ENCODE peak calls at places on chromosomes 16 and 17, in five cellular contexts. One of them, this sample, is unnamed.

GRCh38 chr17:66612993-66613392 is 221.9 kb upstream of the CACNG5 start:
- DNase-seq in fibroblast of pulmonary artery: no peak
- DNase-seq in NK-92 treated with Interleukin-12 subunit alpha and Interleukin-12 subunit beta, amount 100 ng/mL, for 24 hours: no peak
- DNase-seq in left ventricle myocardium inferior: no peak
- DNase-seq in activated naive CD4-positive, alpha-beta T cell: no peak
- DNase-seq in this sample: no peak

GRCh38 chr16:11232852-11233726 is 22.9 kb downstream of the SOCS1 start:
- DNase-seq in fibroblast of pulmonary artery: no peak
- DNase-seq in NK-92 treated with Interleukin-12 subunit alpha and Interleukin-12 subunit beta, amount 100 ng/mL, for 24 hours: no peak
- DNase-seq in left ventricle myocardium inferior: no peak
- DNase-seq in activated naive CD4-positive, alpha-beta T cell: peak
- DNase-seq in this sample: no peak

GRCh38 chr17:76134911-76135809 is 5.9 kb downstream of the FOXJ1 start:
- DNase-seq in fibroblast of pulmonary artery: no peak
- DNase-seq in NK-92 treated with Interleukin-12 subunit alpha and Interleukin-12 subunit beta, amount 100 ng/mL, for 24 hours: no peak
- DNase-seq in left ventricle myocardium inferior: no peak
- DNase-seq in activated naive CD4-positive, alpha-beta T cell: no peak
- DNase-seq in this sample: no peak

GRCh38 chr17:44308865-44309264 is 464 bp downstream of the RUNDC3A start:
- DNase-seq in fibroblast of pulmonary artery: no peak
- DNase-seq in NK-92 treated with Interleukin-12 subunit alpha and Interleukin-12 subunit beta, amount 100 ng/mL, for 24 hours: no peak
- DNase-seq in left ventricle myocardium inferior: no peak
- DNase-seq in activated naive CD4-positive, alpha-beta T cell: no peak
- DNase-seq in this sample: no peak

GRCh38 chr17:4087911-4088693 is 54.7 kb downstream of the ZZEF1 start:
- DNase-seq in fibroblast of pulmonary artery: peak
- DNase-seq in NK-92 treated with Interleukin-12 subunit alpha and Interleukin-12 subunit beta, amount 100 ng/mL, for 24 hours: no peak
- DNase-seq in left ventricle myocardium inferior: no peak
- DNase-seq in activated naive CD4-positive, alpha-beta T cell: no peak
- DNase-seq in this sample: no peak

GRCh38 chr17:35947156-35947585 is 3.7 kb upstream of the LYZL6 start:
- DNase-seq in fibroblast of pulmonary artery: peak
- DNase-seq in NK-92 treated with Interleukin-12 subunit alpha and Interleukin-12 subunit beta, amount 100 ng/mL, for 24 hours: peak
- DNase-seq in left ventricle myocardium inferior: no peak
- DNase-seq in activated naive CD4-positive, alpha-beta T cell: no peak
- DNase-seq in this sample: no peak

GRCh38 chr17:57096472-57097198 is 11.6 kb downstream of the AKAP1 start:
- DNase-seq in fibroblast of pulmonary artery: no peak
- DNase-seq in NK-92 treated with Interleukin-12 subunit alpha and Interleukin-12 subunit beta, amount 100 ng/mL, for 24 hours: no peak
- DNase-seq in left ventricle myocardium inferior: no peak
- DNase-seq in activated naive CD4-positive, alpha-beta T cell: no peak
- DNase-seq in this sample: no peak

GRCh38 chr16:29318037-29318436 is 88.5 kb downstream of the NPIPB11 start:
- DNase-seq in fibroblast of pulmonary artery: no peak
- DNase-seq in NK-92 treated with Interleukin-12 subunit alpha and Interleukin-12 subunit beta, amount 100 ng/mL, for 24 hours: no peak
- DNase-seq in left ventricle myocardium inferior: no peak
- DNase-seq in activated naive CD4-positive, alpha-beta T cell: no peak
- DNase-seq in this sample: no peak

GRCh38 chr16:11155284-11155806 is 100.7 kb downstream of the SOCS1 start:
- DNase-seq in fibroblast of pulmonary artery: peak
- DNase-seq in NK-92 treated with Interleukin-12 subunit alpha and Interleukin-12 subunit beta, amount 100 ng/mL, for 24 hours: no peak
- DNase-seq in left ventricle myocardium inferior: no peak
- DNase-seq in activated naive CD4-positive, alpha-beta T cell: no peak
- DNase-seq in this sample: no peak

GRCh38 chr17:44432254-44433157 is 43.1 kb upstream of the ITGA2B start:
- DNase-seq in fibroblast of pulmonary artery: no peak
- DNase-seq in NK-92 treated with Interleukin-12 subunit alpha and Interleukin-12 subunit beta, amount 100 ng/mL, for 24 hours: no peak
- DNase-seq in left ventricle myocardium inferior: no peak
- DNase-seq in activated naive CD4-positive, alpha-beta T cell: no peak
- DNase-seq in this sample: no peak

GRCh38 chr17:28746611-28747045 is 2.8 kb downstream of the TRAF4 start:
- DNase-seq in fibroblast of pulmonary artery: no peak
- DNase-seq in NK-92 treated with Interleukin-12 subunit alpha and Interleukin-12 subunit beta, amount 100 ng/mL, for 24 hours: no peak
- DNase-seq in left ventricle myocardium inferior: no peak
- DNase-seq in activated naive CD4-positive, alpha-beta T cell: no peak
- DNase-seq in this sample: no peak

GRCh38 chr16:12082207-12082606 is 105.7 kb downstream of the SNX29 start:
- DNase-seq in fibroblast of pulmonary artery: no peak
- DNase-seq in NK-92 treated with Interleukin-12 subunit alpha and Interleukin-12 subunit beta, amount 100 ng/mL, for 24 hours: no peak
- DNase-seq in left ventricle myocardium inferior: no peak
- DNase-seq in activated naive CD4-positive, alpha-beta T cell: no peak
- DNase-seq in this sample: peak

GRCh38 chr17:38691154-38691553 is 13.9 kb upstream of the MLLT6 start:
- DNase-seq in fibroblast of pulmonary artery: no peak
- DNase-seq in NK-92 treated with Interleukin-12 subunit alpha and Interleukin-12 subunit beta, amount 100 ng/mL, for 24 hours: no peak
- DNase-seq in left ventricle myocardium inferior: no peak
- DNase-seq in activated naive CD4-positive, alpha-beta T cell: no peak
- DNase-seq in this sample: no peak

GRCh38 chr17:82327289-82327688 is 6.3 kb downstream of the SECTM1 start:
- DNase-seq in fibroblast of pulmonary artery: no peak
- DNase-seq in NK-92 treated with Interleukin-12 subunit alpha and Interleukin-12 subunit beta, amount 100 ng/mL, for 24 hours: no peak
- DNase-seq in left ventricle myocardium inferior: no peak
- DNase-seq in activated naive CD4-positive, alpha-beta T cell: no peak
- DNase-seq in this sample: no peak

GRCh38 chr17:51036084-51036483 is 84.6 kb downstream of the SPAG9 start:
- DNase-seq in fibroblast of pulmonary artery: no peak
- DNase-seq in NK-92 treated with Interleukin-12 subunit alpha and Interleukin-12 subunit beta, amount 100 ng/mL, for 24 hours: no peak
- DNase-seq in left ventricle myocardium inferior: no peak
- DNase-seq in activated naive CD4-positive, alpha-beta T cell: no peak
- DNase-seq in this sample: no peak

GRCh38 chr16:67475051-67475450 is 5.9 kb downstream of the ATP6V0D1 start:
- DNase-seq in fibroblast of pulmonary artery: no peak
- DNase-seq in NK-92 treated with Interleukin-12 subunit alpha and Interleukin-12 subunit beta, amount 100 ng/mL, for 24 hours: no peak
- DNase-seq in left ventricle myocardium inferior: no peak
- DNase-seq in activated naive CD4-positive, alpha-beta T cell: no peak
- DNase-seq in this sample: no peak

GRCh38 chr16:87426423-87427215 is 34.5 kb downstream of the MAP1LC3B start:
- DNase-seq in fibroblast of pulmonary artery: no peak
- DNase-seq in NK-92 treated with Interleukin-12 subunit alpha and Interleukin-12 subunit beta, amount 100 ng/mL, for 24 hours: no peak
- DNase-seq in left ventricle myocardium inferior: no peak
- DNase-seq in activated naive CD4-positive, alpha-beta T cell: no peak
- DNase-seq in this sample: peak

GRCh38 chr17:50322271-50322670 is 23.7 kb upstream of the XYLT2 start:
- DNase-seq in fibroblast of pulmonary artery: peak
- DNase-seq in NK-92 treated with Interleukin-12 subunit alpha and Interleukin-12 subunit beta, amount 100 ng/mL, for 24 hours: no peak
- DNase-seq in left ventricle myocardium inferior: no peak
- DNase-seq in activated naive CD4-positive, alpha-beta T cell: no peak
- DNase-seq in this sample: no peak

GRCh38 chr16:59913666-59914065 is 1179.5 kb upstream of the GOT2 start:
- DNase-seq in fibroblast of pulmonary artery: peak
- DNase-seq in NK-92 treated with Interleukin-12 subunit alpha and Interleukin-12 subunit beta, amount 100 ng/mL, for 24 hours: no peak
- DNase-seq in left ventricle myocardium inferior: no peak
- DNase-seq in activated naive CD4-positive, alpha-beta T cell: no peak
- DNase-seq in this sample: no peak

GRCh38 chr16:60217787-60218186 is 1483.7 kb upstream of the GOT2 start:
- DNase-seq in fibroblast of pulmonary artery: no peak
- DNase-seq in NK-92 treated with Interleukin-12 subunit alpha and Interleukin-12 subunit beta, amount 100 ng/mL, for 24 hours: no peak
- DNase-seq in left ventricle myocardium inferior: no peak
- DNase-seq in activated naive CD4-positive, alpha-beta T cell: no peak
- DNase-seq in this sample: no peak

GRCh38 chr16:65534121-65534528 is 412.3 kb upstream of the CDH11 start:
- DNase-seq in fibroblast of pulmonary artery: peak
- DNase-seq in NK-92 treated with Interleukin-12 subunit alpha and Interleukin-12 subunit beta, amount 100 ng/mL, for 24 hours: no peak
- DNase-seq in left ventricle myocardium inferior: no peak
- DNase-seq in activated naive CD4-positive, alpha-beta T cell: no peak
- DNase-seq in this sample: no peak

GRCh38 chr17:77451894-77452852 is 311.4 kb downstream of the SEC14L1 start:
- DNase-seq in fibroblast of pulmonary artery: peak
- DNase-seq in NK-92 treated with Interleukin-12 subunit alpha and Interleukin-12 subunit beta, amount 100 ng/mL, for 24 hours: no peak
- DNase-seq in left ventricle myocardium inferior: peak
- DNase-seq in activated naive CD4-positive, alpha-beta T cell: no peak
- DNase-seq in this sample: peak

GRCh38 chr16:89721644-89722391 is 481 bp downstream of the ZNF276 start:
- DNase-seq in fibroblast of pulmonary artery: peak
- DNase-seq in NK-92 treated with Interleukin-12 subunit alpha and Interleukin-12 subunit beta, amount 100 ng/mL, for 24 hours: peak
- DNase-seq in left ventricle myocardium inferior: peak
- DNase-seq in activated naive CD4-positive, alpha-beta T cell: peak
- DNase-seq in this sample: no peak

GRCh38 chr17:60563743-60564142 is 36.2 kb upstream of the PPM1D start:
- DNase-seq in fibroblast of pulmonary artery: no peak
- DNase-seq in NK-92 treated with Interleukin-12 subunit alpha and Interleukin-12 subunit beta, amount 100 ng/mL, for 24 hours: no peak
- DNase-seq in left ventricle myocardium inferior: no peak
- DNase-seq in activated naive CD4-positive, alpha-beta T cell: no peak
- DNase-seq in this sample: no peak

GRCh38 chr17:42895185-42895555 is 5.4 kb upstream of the G6PC1 start:
- DNase-seq in fibroblast of pulmonary artery: peak
- DNase-seq in NK-92 treated with Interleukin-12 subunit alpha and Interleukin-12 subunit beta, amount 100 ng/mL, for 24 hours: no peak
- DNase-seq in left ventricle myocardium inferior: peak
- DNase-seq in activated naive CD4-positive, alpha-beta T cell: no peak
- DNase-seq in this sample: no peak

GRCh38 chr17:6474906-6475305 is 30.7 kb downstream of the PIMREG start:
- DNase-seq in fibroblast of pulmonary artery: no peak
- DNase-seq in NK-92 treated with Interleukin-12 subunit alpha and Interleukin-12 subunit beta, amount 100 ng/mL, for 24 hours: no peak
- DNase-seq in left ventricle myocardium inferior: no peak
- DNase-seq in activated naive CD4-positive, alpha-beta T cell: no peak
- DNase-seq in this sample: no peak